ENCODE peak calls at places on chromosome 22, in five cellular contexts. U is upper lobe of left lung, R is HepG2, Q is K562, I is GM12878. F is an unnamed sample.
A peak's percentile ranks its signal among the peaks of the same experiment; 100 is the strongest.

GRCh38 chr22:28231423-28231822 is 312.4 kb upstream of the PITPNB start:
- ATAC-seq in U (no peak), R (peak; percentile 100), Q (no peak), I (no peak), F (no peak)

GRCh38 chr22:29623553-29624169 is 20.2 kb downstream of the NF2 start:
- ATAC-seq in U (no peak), R (no peak), Q (no peak), I (no peak), F (no peak)

GRCh38 chr22:24965822-24966626 is 13.5 kb downstream of the KIAA1671 start:
- ATAC-seq in U (peak; percentile 54), R (peak; percentile 89), Q (no peak), I (peak; percentile 42), F (peak; percentile 44)

GRCh38 chr22:39721456-39722325 is 151.1 kb downstream of the CACNA1I start:
- ATAC-seq in U (no peak), R (no peak), Q (no peak), I (no peak), F (no peak)

GRCh38 chr22:29704528-29705285 is 15.1 kb upstream of the CABP7 start:
- ATAC-seq in U (peak; percentile 45), R (peak; percentile 82), Q (peak; percentile 18), I (no peak), F (no peak)

GRCh38 chr22:30474683-30475424 is 3.0 kb upstream of the SEC14L3 start:
- ATAC-seq in U (peak; percentile 24), R (no peak), Q (no peak), I (no peak), F (no peak)

GRCh38 chr22:39478461-39478860 is 21.6 kb downstream of the MGAT3 start:
- ATAC-seq in U (peak; percentile 10), R (peak; percentile 85), Q (peak; percentile 75), I (peak; percentile 27), F (no peak)

GRCh38 chr22:38935023-38935422 is 22.4 kb upstream of the APOBEC3A start:
- ATAC-seq in U (no peak), R (no peak), Q (no peak), I (no peak), F (no peak)

GRCh38 chr22:49018601-49019000 is 809.1 kb downstream of the BRD1 start:
- ATAC-seq in U (no peak), R (no peak), Q (no peak), I (no peak), F (no peak)

DNA sequence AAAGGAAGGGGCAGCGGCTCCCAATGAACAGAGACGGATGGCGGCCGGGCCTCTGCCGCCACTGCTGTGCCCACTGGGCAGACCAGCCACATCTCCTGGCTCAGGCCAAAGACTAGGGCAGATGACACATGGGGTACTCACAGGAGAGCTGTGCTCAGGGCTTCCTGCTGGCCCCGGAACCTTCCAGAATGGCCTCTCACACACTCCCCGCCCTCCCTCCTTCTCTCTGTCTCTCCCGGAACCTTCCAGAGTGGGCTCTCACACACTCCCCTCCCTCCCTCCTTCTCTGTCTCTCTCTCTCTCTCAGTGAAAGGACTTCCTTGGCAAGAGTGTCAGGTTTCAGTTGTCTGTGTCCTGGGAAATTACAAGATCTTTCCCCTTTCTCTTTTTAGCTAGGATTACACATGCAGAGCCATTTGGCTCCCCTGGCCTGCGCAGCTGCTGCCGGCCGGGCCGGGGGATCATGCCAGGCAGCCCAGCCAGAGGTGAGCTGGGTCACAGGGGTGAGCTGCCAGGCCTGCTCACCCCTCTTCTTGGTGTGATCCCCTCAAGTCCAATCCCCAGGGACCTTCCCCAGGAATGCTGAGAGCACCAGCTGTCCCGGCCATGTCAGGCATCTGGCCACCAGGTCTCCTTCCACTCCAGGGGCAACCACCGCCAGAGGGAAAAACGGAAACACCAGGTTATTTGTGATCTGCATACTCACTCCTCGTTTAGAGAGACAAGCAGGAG is 45.3 kb upstream of the ADA2 start:
- ATAC-seq in U (peak; percentile 51), R (no peak), Q (no peak), I (no peak), F (peak; percentile 62)
- TF ChIP-seq POLR2A in U (no peak), R (no peak), Q (no peak), I (no peak), F (no peak)

GRCh38 chr22:41674941-41675340 is 13.7 kb downstream of the SNU13 start:
- ATAC-seq in U (no peak), R (no peak), Q (no peak), I (no peak), F (no peak)
- H3K27me3 ChIP-seq in U (no peaks in the 10 kb centered on the region), R (no peaks in the 10 kb centered on the region), Q (no peaks in the 10 kb centered on the region), I (no peaks in the 10 kb centered on the region), F (no peaks in the 10 kb centered on the region)

DNA sequence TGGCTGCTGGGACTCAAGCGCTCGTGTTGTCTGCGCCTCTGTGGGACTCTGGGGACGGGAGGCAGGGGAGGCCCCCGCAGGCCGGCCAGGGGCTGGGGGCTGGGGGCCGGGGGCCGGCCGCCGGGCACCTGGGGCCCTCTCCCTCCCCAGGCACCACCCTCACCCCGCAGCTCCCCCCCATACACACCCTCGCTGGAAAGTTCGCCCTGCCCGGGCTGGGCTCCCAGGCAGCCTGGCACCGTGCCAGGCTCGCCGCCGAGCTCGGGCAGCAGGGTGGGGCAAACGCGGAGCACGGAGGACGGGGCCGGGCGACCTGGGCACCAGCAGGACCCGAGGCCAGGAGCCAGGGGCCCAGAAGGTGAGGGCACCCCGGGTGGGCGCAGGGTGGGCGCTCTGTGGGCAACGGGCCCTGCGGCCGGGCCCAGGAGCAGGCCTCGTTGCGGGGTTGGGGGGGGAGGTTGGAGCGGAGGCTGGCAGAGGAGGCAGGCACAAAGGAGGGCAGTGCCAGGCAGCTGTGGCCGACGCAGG is 76.7 kb upstream of the WNT7B start:
- ATAC-seq in U (peak; percentile 82), R (peak; percentile 42), Q (no peak), I (peak; percentile 62), F (peak; percentile 76)
- TF ChIP-seq EP300 in U (no peak), R (no peak), Q (no peak), I (no peak), F (no peak)

GRCh38 chr22:50526849-50527801 is 1.7 kb upstream of the SCO2 start:
- ATAC-seq in U (peak; percentile 8), R (peak; percentile 29), Q (peak; percentile 69), I (peak; percentile 43), F (no peak)
- TF ChIP-seq POLR2A in U (no peak), R (no peak), Q (peak; percentile 63), I (no peak), F (no peak)

GRCh38 chr22:43409046-43409445 is 2.8 kb upstream of the MPPED1 start:
- ATAC-seq in U (no peak), R (no peak), Q (no peak), I (no peak), F (no peak)

GRCh38 chr22:43408009-43408408 is 3.8 kb upstream of the MPPED1 start:
- ATAC-seq in U (no peak), R (peak; percentile 81), Q (no peak), I (no peak), F (no peak)

GRCh38 chr22:43407591-43407990 is 4.2 kb upstream of the MPPED1 start:
- ATAC-seq in U (no peak), R (peak; percentile 9), Q (no peak), I (no peak), F (no peak)

GRCh38 chr22:43411040-43411919 is 534 bp upstream of the MPPED1 start:
- ATAC-seq in U (no peak), R (no peak), Q (no peak), I (no peak), F (no peak)

GRCh38 chr22:43409800-43410199 is 2.0 kb upstream of the MPPED1 start:
- ATAC-seq in U (no peak), R (peak; percentile 43), Q (no peak), I (no peak), F (no peak)
- H3K27me3 ChIP-seq in U (peaks cover 14% of the 10 kb centered on the region), R (peaks cover 1% of the 10 kb centered on the region), Q (peaks cover 7% of the 10 kb centered on the region), I (peaks cover 13% of the 10 kb centered on the region), F (peaks cover 83% of the 10 kb centered on the region)

GRCh38 chr22:37848587-37849088 is 581 bp upstream of the EIF3L start:
- ATAC-seq in U (no peak), R (peak; percentile 4), Q (peak; percentile 7), I (no peak), F (no peak)

GRCh38 chr22:37850801-37851200 is 1.6 kb downstream of the EIF3L start:
- ATAC-seq in U (no peak), R (no peak), Q (no peak), I (no peak), F (no peak)

GRCh38 chr22:37846433-37846832 is 2.3 kb upstream of the ANKRD54 start:
- ATAC-seq in U (no peak), R (no peak), Q (no peak), I (no peak), F (no peak)

GRCh38 chr22:37852418-37852817 is 3.2 kb downstream of the EIF3L start:
- ATAC-seq in U (no peak), R (no peak), Q (no peak), I (no peak), F (no peak)

DNA sequence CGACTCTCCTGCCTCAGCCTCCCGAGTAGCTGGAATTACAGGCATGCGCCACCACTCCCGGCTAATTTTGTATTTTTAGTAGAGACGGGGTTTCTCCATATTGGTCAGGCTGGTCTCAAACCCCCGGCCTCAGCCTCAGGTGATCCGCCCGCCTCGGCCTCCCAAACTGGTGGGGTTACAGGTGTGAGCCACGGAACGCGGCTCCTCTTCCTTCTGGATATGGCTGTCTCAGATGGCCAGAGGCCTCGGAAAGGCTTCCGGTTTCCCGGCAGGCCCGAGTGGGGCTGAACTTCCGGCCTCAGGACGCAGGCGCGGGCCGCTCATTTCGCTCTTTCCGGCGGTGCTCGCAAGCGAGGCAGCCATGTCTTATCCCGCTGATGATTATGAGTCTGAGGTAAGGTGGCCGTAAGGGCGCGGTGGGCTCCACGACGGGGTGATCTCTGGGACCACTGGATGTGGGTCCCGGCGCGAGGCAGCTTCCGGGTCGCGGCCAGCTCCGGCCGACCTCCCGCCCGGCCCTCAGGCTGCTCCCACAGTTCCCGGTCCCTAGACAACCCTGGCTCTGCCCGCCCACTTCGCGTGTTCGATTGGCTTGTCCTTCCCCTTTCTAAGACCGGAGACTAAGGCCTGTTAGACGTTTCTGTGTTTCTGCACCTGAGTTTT is at the start of gene EIF3L:
- ATAC-seq in U (peak; percentile 95), R (peak; percentile 91), Q (peak; percentile 89), I (peak; percentile 90), F (peak; percentile 79)
- TF ChIP-seq EP300 in U (no peak), R (no peak), Q (no peak), I (no peak), F (no peak)

F was measured in gastroesophageal sphincter.